ENCODE peak calls at places on chromosome 4, in ten cellular contexts. P, C, W, S, V, G, Z, D, U and T are unnamed samples.

GRCh38 chr4:74559853-74560252 is 114.9 kb downstream of the AREG start:
- DNase-seq in P (no peak), C (no peak), W (no peak), S (no peak), V (no peak), G (no peak), Z (no peak), D (no peak), U (no peak), T (no peak)

GRCh38 chr4:3524920-3525319 is 7.3 kb downstream of the LRPAP1 start:
- DNase-seq in P (no peak), C (peak), W (peak), S (no peak), V (peak), G (no peak), Z (no peak), D (no peak), U (no peak), T (no peak)

GRCh38 chr4:7121861-7122653 is 54.2 kb upstream of the GRPEL1 start:
- DNase-seq in P (no peak), C (no peak), W (no peak), S (peak), V (no peak), G (no peak), Z (no peak), D (no peak), U (no peak), T (no peak)

GRCh38 chr4:55635282-55635681 is 816 bp downstream of the NMU start:
- DNase-seq in P (no peak), C (no peak), W (no peak), S (no peak), V (no peak), G (no peak), Z (no peak), D (no peak), U (no peak), T (no peak)

GRCh38 chr4:54487491-54487890 is 170.3 kb upstream of the KIT start:
- DNase-seq in P (peak), C (no peak), W (no peak), S (no peak), V (no peak), G (no peak), Z (no peak), D (no peak), U (no peak), T (no peak)

GRCh38 chr4:661856-662761 is 12.0 kb downstream of the ATP5ME start:
- DNase-seq in P (no peak), C (peak), W (peak), S (no peak), V (peak), G (no peak), Z (no peak), D (no peak), U (no peak), T (peak)

GRCh38 chr4:173526034-173526482 is 4.0 kb downstream of the HAND2 start:
- DNase-seq in P (no peak), C (no peak), W (no peak), S (no peak), V (no peak), G (no peak), Z (no peak), D (no peak), U (no peak), T (no peak)

GRCh38 chr4:47643845-47644244 is 158.8 kb downstream of the ATP10D start:
- DNase-seq in P (no peak), C (no peak), W (no peak), S (no peak), V (no peak), G (no peak), Z (no peak), D (no peak), U (no peak), T (no peak)

GRCh38 chr4:20367446-20367845 is 115.7 kb downstream of the SLIT2 start:
- DNase-seq in P (no peak), C (no peak), W (no peak), S (no peak), V (no peak), G (no peak), Z (no peak), D (no peak), U (no peak), T (no peak)

GRCh38 chr4:70704333-70705145 is 16.2 kb downstream of the UTP3 start:
- DNase-seq in P (peak), C (peak), W (peak), S (peak), V (peak), G (peak), Z (peak), D (no peak), U (peak), T (peak)

GRCh38 chr4:186019264-186019663 is 49.7 kb upstream of the TLR3 start:
- DNase-seq in P (no peak), C (no peak), W (no peak), S (no peak), V (no peak), G (no peak), Z (no peak), D (no peak), U (no peak), T (no peak)

GRCh38 chr4:15706646-15707362 is 3.9 kb downstream of the BST1 start:
- DNase-seq in P (no peak), C (no peak), W (no peak), S (no peak), V (no peak), G (no peak), Z (no peak), D (no peak), U (no peak), T (no peak)

GRCh38 chr4:26719954-26720552 is 136.2 kb downstream of the TBC1D19 start:
- DNase-seq in P (no peak), C (no peak), W (no peak), S (no peak), V (no peak), G (no peak), Z (no peak), D (no peak), U (no peak), T (no peak)

GRCh38 chr4:83751336-83751949 is 215.5 kb downstream of the GPAT3 start:
- DNase-seq in P (peak), C (no peak), W (no peak), S (no peak), V (no peak), G (no peak), Z (no peak), D (peak), U (no peak), T (no peak)

GRCh38 chr4:186829740-186830449 is 106.2 kb upstream of the FAT1 start:
- DNase-seq in P (no peak), C (no peak), W (no peak), S (no peak), V (no peak), G (peak), Z (no peak), D (no peak), U (no peak), T (no peak)

GRCh38 chr4:69025191-69025998 is 70.9 kb upstream of the UGT2B7 start:
- DNase-seq in P (no peak), C (no peak), W (no peak), S (peak), V (no peak), G (peak), Z (no peak), D (no peak), U (no peak), T (no peak)

GRCh38 chr4:169243808-169244207 is 26.9 kb downstream of the SH3RF1 start:
- DNase-seq in P (peak), C (no peak), W (no peak), S (no peak), V (no peak), G (no peak), Z (no peak), D (peak), U (no peak), T (no peak)

GRCh38 chr4:92236907-92237306 is 66.9 kb upstream of the GRID2 start:
- DNase-seq in P (peak), C (no peak), W (no peak), S (no peak), V (no peak), G (no peak), Z (no peak), D (no peak), U (no peak), T (no peak)

GRCh38 chr4:80322716-80323115 is 12.8 kb upstream of the CFAP299 start:
- DNase-seq in P (peak), C (no peak), W (no peak), S (peak), V (no peak), G (peak), Z (no peak), D (peak), U (no peak), T (no peak)

GRCh38 chr4:169189372-169189771 is 81.4 kb downstream of the SH3RF1 start:
- DNase-seq in P (no peak), C (no peak), W (no peak), S (no peak), V (no peak), G (no peak), Z (no peak), D (no peak), U (no peak), T (no peak)

GRCh38 chr4:92234393-92235176 is 69.2 kb upstream of the GRID2 start:
- DNase-seq in P (peak), C (no peak), W (no peak), S (no peak), V (no peak), G (no peak), Z (no peak), D (peak), U (no peak), T (no peak)

GRCh38 chr4:161498155-161498554 is 665.6 kb downstream of the FSTL5 start:
- DNase-seq in P (no peak), C (no peak), W (no peak), S (no peak), V (no peak), G (no peak), Z (no peak), D (no peak), U (no peak), T (no peak)

GRCh38 chr4:158255727-158256324 is 45.5 kb downstream of the TMEM144 start:
- DNase-seq in P (peak), C (no peak), W (no peak), S (no peak), V (no peak), G (peak), Z (no peak), D (no peak), U (no peak), T (no peak)

GRCh38 chr4:156321203-156321602 is 367.5 kb upstream of the CTSO start:
- DNase-seq in P (peak), C (no peak), W (no peak), S (no peak), V (no peak), G (no peak), Z (no peak), D (peak), U (no peak), T (no peak)

GRCh38 chr4:152360045-152360410 is 175.9 kb downstream of the FBXW7 start:
- DNase-seq in P (no peak), C (no peak), W (no peak), S (no peak), V (no peak), G (no peak), Z (no peak), D (no peak), U (no peak), T (no peak)

GRCh38 chr4:2076908-2077534 is 17.9 kb downstream of the NAT8L start:
- DNase-seq in P (no peak), C (peak), W (no peak), S (no peak), V (peak), G (no peak), Z (no peak), D (no peak), U (no peak), T (no peak)

GRCh38 chr4:67393699-67394281 is 151.5 kb downstream of the CENPC start:
- DNase-seq in P (peak), C (no peak), W (no peak), S (no peak), V (no peak), G (peak), Z (no peak), D (no peak), U (no peak), T (no peak)

GRCh38 chr4:46844325-46844917 is 64.6 kb downstream of the COX7B2 start:
- DNase-seq in P (peak), C (no peak), W (no peak), S (peak), V (no peak), G (peak), Z (no peak), D (no peak), U (peak), T (no peak)

GRCh38 chr4:123034023-123034422 is 111.6 kb upstream of the NUDT6 start:
- DNase-seq in P (no peak), C (no peak), W (no peak), S (no peak), V (no peak), G (no peak), Z (no peak), D (no peak), U (no peak), T (no peak)

GRCh38 chr4:17613761-17614415 is 553 bp upstream of the MED28 start:
- DNase-seq in P (peak), C (peak), W (no peak), S (no peak), V (no peak), G (peak), Z (no peak), D (peak), U (peak), T (peak)

GRCh38 chr4:142095886-142096605 is 459.7 kb downstream of the IL15 start:
- DNase-seq in P (peak), C (no peak), W (no peak), S (no peak), V (no peak), G (no peak), Z (no peak), D (peak), U (no peak), T (no peak)

GRCh38 chr4:59966758-59967157 is 1233.4 kb upstream of the ADGRL3 start:
- DNase-seq in P (no peak), C (no peak), W (no peak), S (no peak), V (no peak), G (no peak), Z (no peak), D (no peak), U (no peak), T (no peak)

GRCh38 chr4:144449623-144450022 is 196.3 kb upstream of the HHIP start:
- DNase-seq in P (no peak), C (no peak), W (no peak), S (no peak), V (no peak), G (no peak), Z (no peak), D (no peak), U (no peak), T (no peak)

GRCh38 chr4:71553605-71554004 is 214.8 kb downstream of the SLC4A4 start:
- DNase-seq in P (peak), C (no peak), W (no peak), S (no peak), V (no peak), G (no peak), Z (no peak), D (no peak), U (no peak), T (no peak)

DNA sequence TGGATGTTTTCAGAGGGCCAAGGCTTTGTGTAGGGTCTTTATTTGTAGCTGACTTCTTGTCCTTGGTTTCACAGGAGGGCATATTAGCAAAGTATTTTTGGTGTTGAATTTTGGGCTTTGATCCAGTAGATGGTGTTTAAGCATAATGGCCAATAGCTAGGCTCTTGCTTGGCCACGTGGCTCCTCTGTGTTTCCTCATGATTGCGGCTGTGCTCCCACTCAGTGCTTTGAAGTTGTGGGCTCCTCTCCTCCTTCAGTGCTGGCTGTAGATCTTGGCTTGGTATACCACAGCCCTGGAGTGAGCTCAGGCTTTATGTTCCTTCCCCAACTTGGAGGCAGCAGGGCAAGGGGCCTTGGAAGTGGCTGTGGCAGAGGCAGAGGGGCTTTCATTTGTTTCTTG is 107.2 kb upstream of the CENPE start:
- DNase-seq in P (no peak), C (no peak), W (no peak), S (no peak), V (no peak), G (no peak), Z (no peak), D (no peak), U (no peak), T (no peak)
- H3K27ac ChIP-seq in P (no peak), C (no peak), W (no peak), S (no peak), V (no peak), G (no peak), Z (no peak), D (no peak), U (no peak), T (no peak)

GRCh38 chr4:145546556-145546955 is 64.9 kb downstream of the SMAD1 start:
- DNase-seq in P (peak), C (no peak), W (no peak), S (no peak), V (no peak), G (no peak), Z (no peak), D (no peak), U (no peak), T (no peak)
- H3K27ac ChIP-seq in P (peak), C (no peak), W (no peak), S (no peak), V (no peak), G (no peak), Z (no peak), D (peak), U (no peak), T (peak)

GRCh38 chr4:147950840-147951239 is 219.0 kb downstream of the ARHGAP10 start:
- DNase-seq in P (no peak), C (no peak), W (no peak), S (no peak), V (no peak), G (no peak), Z (no peak), D (no peak), U (no peak), T (no peak)
- H3K27ac ChIP-seq in P (no peak), C (no peak), W (no peak), S (no peak), V (no peak), G (no peak), Z (no peak), D (no peak), U (no peak), T (no peak)

GRCh38 chr4:57113870-57114269 is 3.7 kb upstream of the IGFBP7 start:
- DNase-seq in P (no peak), C (no peak), W (no peak), S (no peak), V (no peak), G (no peak), Z (no peak), D (no peak), U (no peak), T (no peak)

GRCh38 chr4:57104706-57105560 is 5.3 kb downstream of the IGFBP7 start:
- DNase-seq in P (no peak), C (no peak), W (no peak), S (no peak), V (no peak), G (no peak), Z (no peak), D (no peak), U (no peak), T (no peak)

GRCh38 chr4:57109847-57110634 is at the start of gene IGFBP7:
- DNase-seq in P (peak), C (no peak), W (peak), S (peak), V (peak), G (peak), Z (no peak), D (no peak), U (no peak), T (peak)

GRCh38 chr4:57110635-57111546 is 706 bp upstream of the IGFBP7 start:
- DNase-seq in P (peak), C (no peak), W (peak), S (peak), V (no peak), G (peak), Z (no peak), D (no peak), U (no peak), T (peak)

GRCh38 chr4:57109530-57109846 is 697 bp downstream of the IGFBP7 start:
- DNase-seq in P (peak), C (no peak), W (no peak), S (no peak), V (no peak), G (no peak), Z (no peak), D (no peak), U (no peak), T (no peak)
- H3K27ac ChIP-seq in P (no peak), C (no peak), W (peak), S (no peak), V (peak), G (no peak), Z (peak), D (peak), U (no peak), T (peak)

DNA sequence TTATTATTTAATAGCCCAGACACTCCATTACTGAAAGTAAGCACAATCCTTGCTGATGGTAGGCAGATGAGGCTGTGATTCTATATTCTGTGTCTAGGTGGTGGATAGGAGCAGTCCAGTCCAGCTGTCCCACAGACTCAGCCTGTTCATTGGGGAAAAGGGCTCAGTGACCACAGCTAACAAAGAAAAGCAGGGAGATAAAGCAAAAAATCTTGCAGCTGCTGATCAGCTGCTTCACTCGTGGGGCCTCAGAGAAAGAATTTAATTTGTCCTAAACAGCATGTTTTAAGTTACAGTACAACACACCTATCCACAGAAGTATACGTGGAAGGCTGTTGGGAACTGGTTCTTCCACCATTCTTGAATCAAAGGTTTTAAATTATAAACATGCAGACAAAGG is 40.7 kb upstream of the ANK2 start:
- DNase-seq in P (no peak), C (no peak), W (no peak), S (no peak), V (no peak), G (no peak), Z (no peak), D (no peak), U (no peak), T (no peak)
- H3K27ac ChIP-seq in P (no peak), C (no peak), W (no peak), S (no peak), V (no peak), G (no peak), Z (peak), D (no peak), U (no peak), T (no peak)

DNA sequence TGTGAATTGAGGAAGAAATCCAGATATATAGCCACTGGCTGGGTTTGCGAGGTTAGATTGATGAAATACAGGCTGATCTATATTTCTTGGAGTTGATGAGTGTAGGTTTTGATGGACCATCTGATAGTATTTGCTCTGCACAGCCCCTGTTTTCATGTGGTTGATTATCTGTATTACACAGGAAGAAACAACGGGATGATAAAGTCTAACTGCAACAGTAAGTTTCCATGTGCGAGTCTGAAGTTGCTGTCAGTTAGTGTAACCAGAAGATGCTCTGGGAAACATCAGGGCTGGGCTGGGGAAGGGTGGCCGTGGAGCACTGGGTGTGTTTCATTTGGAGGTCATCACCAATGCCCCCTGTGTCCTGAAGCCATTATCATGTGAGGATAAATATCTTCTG is 148.4 kb upstream of the SFRP2 start:
- DNase-seq in P (no peak), C (no peak), W (no peak), S (no peak), V (no peak), G (no peak), Z (no peak), D (no peak), U (no peak), T (no peak)
- H3K27ac ChIP-seq in P (no peak), C (no peak), W (no peak), S (no peak), V (no peak), G (no peak), Z (no peak), D (no peak), U (no peak), T (no peak)

GRCh38 chr4:76723916-76724315 is 174.0 kb downstream of the SOWAHB start:
- DNase-seq in P (peak), C (no peak), W (no peak), S (no peak), V (no peak), G (no peak), Z (no peak), D (peak), U (no peak), T (no peak)
- H3K27ac ChIP-seq in P (peak), C (no peak), W (no peak), S (no peak), V (peak), G (no peak), Z (no peak), D (peak), U (no peak), T (no peak)

DNA sequence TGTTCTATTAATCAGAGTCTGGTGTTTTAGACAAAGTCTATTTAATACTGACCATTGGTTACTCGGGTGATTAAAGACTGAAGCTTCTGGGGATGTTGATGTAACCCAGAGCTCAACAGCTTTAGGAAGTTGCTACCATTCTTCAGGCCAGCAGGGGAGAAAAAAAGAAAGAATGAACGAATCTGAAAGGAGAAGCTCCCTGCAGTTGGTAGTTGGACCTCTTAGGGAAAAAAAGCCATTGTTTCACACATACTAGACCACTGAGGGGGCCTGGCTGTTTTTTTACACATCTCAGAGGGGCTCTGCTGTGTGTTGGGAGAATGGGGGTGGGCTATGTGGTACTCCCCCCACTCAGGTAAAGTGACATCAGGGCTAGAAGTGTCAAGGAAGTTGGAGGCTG is 378.9 kb downstream of the KCNIP4 start:
- DNase-seq in P (no peak), C (no peak), W (no peak), S (no peak), V (no peak), G (no peak), Z (no peak), D (no peak), U (no peak), T (no peak)
- H3K27ac ChIP-seq in P (no peak), C (no peak), W (no peak), S (no peak), V (no peak), G (no peak), Z (no peak), D (no peak), U (no peak), T (no peak)